ENCODE peak calls at places on chromosome 18, in five cellular contexts. Y, U, P, K and X are unnamed samples. For H3K4me1, the result is how much of the 10 kb centered on the place peaks cover.

GRCh38 chr18:49973592-49973991 is 160.3 kb upstream of the ACAA2 start:
- DNase-seq in P (no peak), Y (no peak), U (no peak), K (no peak), X (no peak)

GRCh38 chr18:28469946-28470345 is 293.0 kb upstream of the CDH2 start:
- DNase-seq in K (peak), U (no peak), P (no peak), Y (no peak), X (no peak)

GRCh38 chr18:10833656-10834055 is 307.8 kb downstream of the NAPG start:
- DNase-seq in P (no peak), U (no peak), K (peak), Y (no peak), X (no peak)

GRCh38 chr18:9366126-9366714 is 31.6 kb downstream of the TWSG1 start:
- DNase-seq in U (no peak), K (peak), P (peak), Y (peak), X (no peak)

GRCh38 chr18:78859686-78860085 is 119.9 kb upstream of the SALL3 start:
- DNase-seq in U (no peak), P (no peak), Y (no peak), K (no peak), X (no peak)

GRCh38 chr18:45850021-45850420 is 24.5 kb downstream of the SIGLEC15 start:
- DNase-seq in K (no peak), P (no peak), U (no peak), Y (no peak), X (no peak)

GRCh38 chr18:31667185-31667584 is 17.2 kb downstream of the B4GALT6 start:
- DNase-seq in Y (no peak), K (peak), U (no peak), P (no peak), X (no peak)

GRCh38 chr18:62329676-62330454 is 4.8 kb downstream of the TNFRSF11A start:
- DNase-seq in U (no peak), K (peak), Y (peak), P (peak), X (no peak)

GRCh38 chr18:22203035-22203434 is 33.6 kb downstream of the GATA6 start:
- DNase-seq in P (no peak), U (no peak), K (no peak), Y (no peak), X (no peak)

GRCh38 chr18:46252754-46253153 is 148.6 kb downstream of the HAUS1 start:
- DNase-seq in P (no peak), Y (no peak), U (no peak), K (peak), X (no peak)

GRCh38 chr18:23964282-23965238 is 50.0 kb upstream of the TTC39C start:
- DNase-seq in Y (no peak), K (no peak), P (peak), U (no peak), X (no peak)

GRCh38 chr18:24786027-24786426 is 325.6 kb downstream of the HRH4 start:
- DNase-seq in U (no peak), P (no peak), Y (no peak), K (no peak), X (no peak)

GRCh38 chr18:31591113-31591512 is 564 bp upstream of the TTR start:
- DNase-seq in Y (no peak), K (no peak), U (no peak), P (no peak), X (no peak)

GRCh38 chr18:50119363-50119762 is 75.6 kb downstream of the MYO5B start:
- DNase-seq in K (no peak), U (no peak), P (no peak), Y (no peak), X (no peak)

GRCh38 chr18:49241852-49242251 is 218.6 kb downstream of the DYM start:
- DNase-seq in U (no peak), Y (no peak), K (no peak), P (no peak), X (no peak)

GRCh38 chr18:63179422-63179821 is 140.1 kb downstream of the BCL2 start:
- DNase-seq in U (no peak), P (no peak), K (no peak), Y (no peak), X (no peak)

GRCh38 chr18:68480196-68480595 is 234.7 kb downstream of the TMX3 start:
- DNase-seq in P (no peak), U (no peak), K (peak), Y (no peak), X (no peak)

GRCh38 chr18:28281400-28281799 is 104.5 kb upstream of the CDH2 start:
- DNase-seq in K (no peak), U (no peak), P (no peak), Y (no peak), X (no peak)

GRCh38 chr18:33577688-33578370 is at the start of gene ASXL3:
- DNase-seq in U (peak), Y (no peak), P (peak), K (peak), X (peak)

GRCh38 chr18:2857491-2858063 is 10.8 kb downstream of the EMILIN2 start:
- DNase-seq in Y (peak), U (peak), P (peak), K (peak), X (peak)

GRCh38 chr18:50009772-50010171 is 185.2 kb downstream of the MYO5B start:
- DNase-seq in U (no peak), K (peak), P (peak), Y (peak), X (no peak)

GRCh38 chr18:26840965-26841364 is 24.5 kb downstream of the AQP4 start:
- DNase-seq in P (no peak), K (no peak), Y (no peak), U (no peak), X (no peak)

GRCh38 chr18:74949611-74950010 is 259.3 kb downstream of the PTGR3 start:
- DNase-seq in P (no peak), K (no peak), Y (no peak), U (no peak), X (no peak)

GRCh38 chr18:79068299-79068945 is 772 bp upstream of the ATP9B start:
- DNase-seq in K (peak), P (no peak), U (peak), Y (no peak), X (no peak)

GRCh38 chr18:44185981-44186380 is 494.7 kb upstream of the SETBP1 start:
- DNase-seq in P (no peak), K (no peak), U (no peak), Y (no peak), X (no peak)

GRCh38 chr18:55455938-55456337 is 132.1 kb downstream of the TCF4 start:
- DNase-seq in U (no peak), K (no peak), P (no peak), Y (no peak), X (no peak)

GRCh38 chr18:54607213-54607934 is 16.3 kb downstream of the DYNAP start:
- DNase-seq in K (peak), U (no peak), P (peak), Y (no peak), X (no peak)

GRCh38 chr18:34871435-34871834 is 161.3 kb downstream of the DTNA start:
- DNase-seq in P (no peak), K (peak), Y (no peak), U (no peak), X (no peak)

GRCh38 chr18:58865009-58865345 is 300 bp downstream of the ZNF532 start:
- DNase-seq in U (no peak), Y (no peak), K (no peak), P (no peak), X (no peak)
- H3K4me1 ChIP-seq in U (under half), Y (under half), K (half or more), P (under half), X (under half)

GRCh38 chr18:13465126-13465446 is 246.5 kb downstream of the LDLRAD4 start:
- DNase-seq in Y (no peak), U (no peak), P (no peak), K (no peak), X (no peak)
- H3K27ac ChIP-seq in Y (no peak), U (peak), P (peak), K (no peak), X (no peak)

DNA sequence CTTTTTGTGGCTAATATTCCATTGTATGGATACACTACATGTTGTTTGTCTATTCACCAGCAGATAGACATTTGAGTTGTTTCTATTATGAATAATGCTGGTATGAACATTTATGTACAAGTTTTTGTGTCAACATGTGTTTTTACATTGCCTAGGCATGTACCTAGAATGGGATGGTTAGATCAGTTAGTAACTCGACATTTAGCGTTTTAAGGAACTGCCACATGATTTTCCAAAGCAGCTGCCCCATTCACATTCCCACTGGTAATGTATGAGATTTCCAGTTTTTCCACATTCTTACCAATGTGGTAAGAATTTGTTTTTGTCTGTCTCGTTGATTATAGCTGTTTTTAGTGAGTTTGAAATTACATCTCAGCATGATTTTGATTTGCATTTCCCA is 112.8 kb downstream of the FHOD3 start:
- DNase-seq in K (no peak), U (no peak), Y (no peak), P (no peak), X (no peak)
- H3K4me1 ChIP-seq in K (half or more), U (under half), Y (under half), P (under half), X (under half)

DNA sequence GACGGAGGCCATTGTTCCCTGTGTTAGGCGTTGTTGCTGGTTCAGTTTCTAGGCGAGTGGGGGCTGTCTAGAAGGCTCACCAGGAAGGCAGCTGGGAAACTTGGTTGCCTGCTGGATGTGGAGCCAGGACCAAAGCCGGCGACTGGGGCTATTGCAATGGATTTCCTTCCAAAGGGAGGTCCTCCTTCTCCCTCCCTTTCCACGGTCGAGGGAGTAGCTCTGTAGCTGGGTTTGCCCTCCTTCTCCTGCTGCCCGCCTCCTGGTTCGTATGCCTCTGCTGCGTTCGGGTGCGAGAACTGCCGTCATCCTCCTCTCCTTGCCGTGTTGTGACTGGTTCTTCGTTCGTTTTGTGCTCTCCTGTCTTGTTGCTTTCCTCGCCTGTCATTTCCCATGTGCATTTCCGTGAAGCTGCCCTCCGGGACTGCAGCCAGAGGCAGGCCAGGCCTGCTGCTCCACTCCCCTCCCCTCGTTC is 203.4 kb downstream of the NEDD4L start:
- DNase-seq in U (no peak), K (peak), P (no peak), Y (no peak), X (peak)
- H3K27ac ChIP-seq in U (no peak), K (peak), P (no peak), Y (no peak), X (peak)

GRCh38 chr18:51192026-51192425 is 5.5 kb downstream of the MEX3C start:
- DNase-seq in P (no peak), Y (no peak), K (no peak), U (no peak), X (no peak)
- H3K4me1 ChIP-seq in P (under half), Y (under half), K (under half), U (half or more), X (under half)

DNA sequence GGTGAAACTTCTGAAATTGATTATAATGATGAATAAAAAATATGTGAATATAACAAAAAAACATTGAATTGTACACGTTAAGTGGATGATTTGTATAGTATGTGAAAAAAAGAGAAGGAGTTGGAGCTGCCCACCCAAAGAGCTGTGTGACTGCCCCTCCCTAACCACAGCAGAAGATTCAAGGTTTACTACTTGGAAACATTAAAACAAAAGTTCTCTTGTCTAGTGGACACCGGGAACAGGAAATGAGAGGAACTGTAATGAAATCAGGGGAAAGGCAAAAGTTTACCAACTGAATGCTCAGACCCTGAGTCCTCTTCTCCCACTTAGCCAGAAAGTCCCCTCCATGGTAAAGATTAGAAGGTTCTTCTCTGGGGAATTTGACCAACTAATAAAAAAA is 13.1 kb downstream of the COLEC12 start:
- DNase-seq in U (no peak), K (peak), P (no peak), Y (no peak), X (no peak)
- H3K27ac ChIP-seq in U (no peak), K (no peak), P (no peak), Y (no peak), X (no peak)

GRCh38 chr18:40911041-40911440 is 1044.0 kb upstream of the PIK3C3 start:
- DNase-seq in Y (no peak), U (no peak), K (no peak), P (no peak), X (no peak)
- H3K4me1 ChIP-seq in Y (under half), U (under half), K (under half), P (under half), X (under half)

GRCh38 chr18:13137041-13137938 is 81.3 kb upstream of the LDLRAD4 start:
- DNase-seq in Y (no peak), P (peak), U (peak), K (peak), X (peak)
- H3K27ac ChIP-seq in Y (no peak), P (peak), U (peak), K (no peak), X (peak)

DNA sequence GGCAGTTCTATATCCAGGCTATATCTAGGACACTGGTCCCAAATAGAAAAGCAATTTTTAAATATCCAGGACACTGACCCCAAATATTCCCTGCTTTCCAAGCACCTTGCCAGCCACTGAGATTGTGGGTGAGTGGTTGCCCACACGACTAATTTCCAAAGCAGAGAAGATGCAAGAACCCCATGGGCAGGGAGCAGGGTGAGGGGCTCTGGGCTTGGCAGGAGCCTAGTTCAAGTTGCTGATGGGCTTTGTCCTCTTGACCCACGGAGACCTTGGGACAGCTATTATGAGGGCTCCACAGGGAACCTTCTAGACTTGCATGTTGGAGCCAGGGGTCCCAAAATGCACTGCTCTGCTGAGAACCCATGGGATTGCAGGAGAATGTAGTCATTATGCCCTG is 146.0 kb upstream of the SMAD2 start:
- DNase-seq in Y (no peak), U (no peak), P (no peak), K (no peak), X (no peak)
- H3K4me1 ChIP-seq in Y (under half), U (under half), P (under half), K (under half), X (under half)

DNA sequence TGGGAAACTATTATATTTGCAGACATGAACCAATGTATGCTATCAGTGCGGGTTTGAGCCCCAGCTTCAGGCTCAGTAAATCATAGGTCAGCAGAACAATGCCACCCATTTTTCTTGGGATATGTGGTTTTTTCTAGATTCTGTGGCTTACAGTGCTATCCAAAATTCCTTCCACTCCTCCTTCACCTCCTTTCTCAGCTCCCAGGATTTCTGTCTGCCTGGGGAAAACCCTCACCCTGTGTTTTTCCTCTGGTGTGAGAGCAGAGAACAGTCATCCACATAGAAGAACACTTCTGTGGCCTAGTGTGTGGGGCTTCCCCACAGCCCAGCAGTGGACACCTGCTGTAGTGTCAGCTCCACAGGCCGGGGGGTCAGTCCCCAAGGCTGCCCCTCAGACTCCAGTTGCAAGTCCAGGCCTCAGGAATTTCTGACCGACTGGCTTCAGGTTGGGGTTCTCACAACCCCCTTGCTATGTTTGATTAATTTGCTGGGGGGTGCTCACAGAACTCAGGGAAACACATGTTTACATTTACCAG is 238.2 kb downstream of the LDLRAD4 start:
- DNase-seq in Y (no peak), U (no peak), K (no peak), P (no peak), X (no peak)
- H3K27ac ChIP-seq in Y (no peak), U (no peak), K (no peak), P (no peak), X (no peak)